ENCODE peak calls at places on chromosomes 2 and 18, in seven cellular contexts. U is HuH-7.5, A is PC-3, O is aorta, I is epithelial cell of esophagus, Z is H54, Y is left cardiac atrium. N is an unnamed sample.

GRCh38 chr2:26885651-26886329 is 37.9 kb downstream of the DPYSL5 start:
- DNase-seq in I (no peak), Z (no peak), U (no peak), O (no peak), A (no peak), Y (no peak), N (no peak)

GRCh38 chr2:54103454-54104314 is 11.7 kb upstream of the ACYP2 start:
- DNase-seq in I (peak), Y (peak), Z (peak), O (peak), U (peak), A (peak), N (no peak)

GRCh38 chr2:176567361-176567760 is 298.1 kb downstream of the MTX2 start:
- DNase-seq in O (no peak), Y (no peak), A (no peak), Z (no peak), I (no peak), U (no peak), N (no peak)

GRCh38 chr18:61946449-61946848 is 53.6 kb upstream of the RNF152 start:
- DNase-seq in Y (no peak), U (no peak), O (no peak), Z (no peak), I (peak), A (no peak), N (no peak)

GRCh38 chr18:25661836-25662235 is 309.9 kb upstream of the ZNF521 start:
- DNase-seq in I (no peak), U (no peak), A (no peak), Z (no peak), Y (no peak), O (no peak), N (no peak)

GRCh38 chr2:147614491-147614890 is 230.3 kb upstream of the ACVR2A start:
- DNase-seq in U (no peak), Y (no peak), A (no peak), O (no peak), Z (no peak), I (no peak), N (no peak)

GRCh38 chr2:120231974-120232635 is 8.9 kb upstream of the TMEM185B start:
- DNase-seq in I (peak), Y (no peak), O (peak), U (no peak), A (peak), Z (no peak), N (no peak)

GRCh38 chr18:57087985-57088384 is 58.9 kb upstream of the BOD1L2 start:
- DNase-seq in U (no peak), Z (no peak), I (peak), A (peak), O (no peak), Y (no peak), N (no peak)

GRCh38 chr18:2515908-2516625 is 55.2 kb downstream of the METTL4 start:
- DNase-seq in Z (peak), U (no peak), O (no peak), I (peak), A (peak), Y (no peak), N (peak)

GRCh38 chr2:14340703-14341102 is 291.8 kb upstream of the LRATD1 start:
- DNase-seq in U (no peak), A (peak), I (peak), O (no peak), Y (no peak), Z (no peak), N (no peak)

GRCh38 chr2:112750560-112750843 is 13.9 kb downstream of the CKAP2L start:
- DNase-seq in Y (no peak), U (no peak), O (no peak), A (no peak), I (no peak), Z (no peak), N (no peak)

GRCh38 chr2:71748227-71748626 is 294.9 kb downstream of the DYSF start:
- DNase-seq in U (no peak), A (peak), O (peak), I (no peak), Y (peak), Z (peak), N (no peak)

GRCh38 chr2:223460774-223461211 is 141.4 kb downstream of the SCG2 start:
- DNase-seq in O (no peak), U (no peak), I (peak), Z (peak), A (peak), Y (no peak), N (peak)

GRCh38 chr2:235279965-235280364 is 213.9 kb upstream of the AGAP1 start:
- DNase-seq in Z (no peak), I (no peak), A (no peak), O (no peak), Y (no peak), U (no peak), N (no peak)